ENCODE peak calls at places on chromosomes 4 and X, in four cellular contexts. U is breast epithelium, F is heart left ventricle, C is left ventricle myocardium inferior. X is an unnamed sample. For H3K27me3, the result is how much of the 10 kb centered on the place peaks cover.

GRCh38 chr4:125315571-125316390 is 1.0 kb downstream of the FAT4 start:
- DNase-seq in U (no peak), F (peak), C (peak), X (no peak)

GRCh38 chr4:147570616-147571015 is 46.6 kb upstream of the TMEM184C start:
- DNase-seq in U (no peak), F (no peak), C (no peak), X (no peak)

GRCh38 chr4:15395342-15395741 is 32.5 kb upstream of the C1QTNF7 start:
- DNase-seq in U (no peak), F (no peak), C (no peak), X (no peak)

GRCh38 chr4:12679217-12679616 is 804.9 kb downstream of the RAB28 start:
- DNase-seq in U (no peak), F (no peak), C (no peak), X (no peak)

GRCh38 chr4:164108971-164109370 is 614.5 kb downstream of the TMA16 start:
- DNase-seq in U (no peak), F (no peak), C (no peak), X (no peak)

GRCh38 chr4:124943145-124943889 is 230.8 kb upstream of the ANKRD50 start:
- DNase-seq in U (no peak), F (no peak), C (no peak), X (no peak)

GRCh38 chrX:150874448-150874847 is 24.0 kb downstream of the CD99L2 start:
- DNase-seq in U (no peak), F (no peak), C (no peak), X (no peak)

GRCh38 chr4:39067451-39067850 is 5.4 kb downstream of the KLHL5 start:
- DNase-seq in U (no peak), F (no peak), C (no peak), X (no peak)

GRCh38 chr4:163680390-163681098 is 186.1 kb downstream of the TMA16 start:
- DNase-seq in U (no peak), F (no peak), C (no peak), X (no peak)

GRCh38 chrX:68881911-68882310 is 53.1 kb downstream of the EFNB1 start:
- DNase-seq in U (no peak), F (no peak), C (no peak), X (no peak)

GRCh38 chr4:37904824-37905223 is 13.9 kb downstream of the TBC1D1 start:
- DNase-seq in U (no peak), F (no peak), C (no peak), X (no peak)

GRCh38 chr4:37902738-37903693 is 12.1 kb downstream of the TBC1D1 start:
- DNase-seq in U (no peak), F (no peak), C (no peak), X (no peak)

GRCh38 chr4:37908488-37909343 is 17.8 kb downstream of the TBC1D1 start:
- DNase-seq in U (no peak), F (no peak), C (no peak), X (no peak)

GRCh38 chr4:37903901-37904300 is 13.0 kb downstream of the TBC1D1 start:
- DNase-seq in U (no peak), F (no peak), C (no peak), X (no peak)

DNA sequence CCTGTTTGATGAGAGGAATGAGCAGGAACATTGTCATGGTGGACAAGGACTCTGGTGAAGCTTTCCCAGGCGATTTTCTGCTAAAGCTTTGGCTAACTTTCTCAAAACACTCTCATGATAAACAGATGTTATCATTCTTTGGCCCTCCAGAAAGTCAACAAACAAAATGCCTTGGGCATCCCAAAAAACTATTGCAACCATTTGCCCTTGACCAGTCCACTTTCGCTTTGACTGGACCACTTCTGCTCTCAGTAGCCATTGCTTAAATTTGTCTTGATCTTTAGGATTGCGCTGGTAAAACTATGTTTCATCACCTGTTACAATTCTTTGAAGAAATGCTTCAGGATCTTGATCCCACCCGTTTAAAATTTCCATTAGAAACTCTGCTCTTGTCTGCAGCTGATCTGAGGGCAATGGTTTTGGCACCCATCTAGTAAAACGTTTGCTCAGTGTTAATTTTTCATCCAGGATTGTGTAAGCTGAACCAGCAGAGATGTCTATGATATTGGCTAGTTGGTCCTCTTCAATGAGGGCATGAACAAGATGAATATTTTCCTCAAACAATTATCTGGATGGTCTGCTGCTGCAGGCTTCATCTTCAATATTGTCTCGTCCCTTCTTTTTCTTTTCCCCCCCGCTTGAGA is 14.8 kb downstream of the TBC1D1 start:
- DNase-seq in U (no peak), F (no peak), C (no peak), X (no peak)
- H3K27ac ChIP-seq in U (no peak), F (no peak), C (no peak), X (no peak)

GRCh38 chr4:154517591-154517990 is 26.0 kb upstream of the DCHS2 start:
- DNase-seq in U (no peak), F (no peak), C (no peak), X (no peak)

GRCh38 chr4:154516320-154516719 is 24.7 kb upstream of the DCHS2 start:
- DNase-seq in U (no peak), F (no peak), C (no peak), X (no peak)

GRCh38 chr4:154519214-154519613 is 27.6 kb upstream of the DCHS2 start:
- DNase-seq in U (no peak), F (no peak), C (no peak), X (no peak)
- H3K27me3 ChIP-seq in U (under half), F (under half), C (under half), X (under half)

GRCh38 chrX:128216364-128216763 is 164.2 kb upstream of the ACTRT1 start:
- DNase-seq in U (no peak), F (no peak), C (no peak), X (no peak)
- H3K27ac ChIP-seq in U (no peak), F (no peak), C (no peak), X (no peak)

GRCh38 chr4:2057382-2058065 is 1.6 kb upstream of the NAT8L start:
- DNase-seq in U (no peak), F (no peak), C (no peak), X (no peak)

GRCh38 chr4:2059034-2059725 is at the start of gene NAT8L:
- DNase-seq in U (no peak), F (peak), C (peak), X (no peak)

GRCh38 chr4:2059726-2060577 is 825 bp downstream of the NAT8L start:
- DNase-seq in U (no peak), F (peak), C (peak), X (no peak)

GRCh38 chr4:2060578-2061207 is 1.6 kb downstream of the NAT8L start:
- DNase-seq in U (no peak), F (peak), C (peak), X (no peak)

GRCh38 chr4:2058264-2059033 is 678 bp upstream of the NAT8L start:
- DNase-seq in U (no peak), F (peak), C (peak), X (no peak)
- H3K27me3 ChIP-seq in U (under half), F (under half), C (half or more), X (under half)

GRCh38 chrX:10795721-10796120 is 175.3 kb upstream of the MID1 start:
- DNase-seq in U (no peak), F (no peak), C (no peak), X (no peak)

GRCh38 chrX:10797493-10797892 is 177.1 kb upstream of the MID1 start:
- DNase-seq in U (no peak), F (no peak), C (no peak), X (no peak)

DNA sequence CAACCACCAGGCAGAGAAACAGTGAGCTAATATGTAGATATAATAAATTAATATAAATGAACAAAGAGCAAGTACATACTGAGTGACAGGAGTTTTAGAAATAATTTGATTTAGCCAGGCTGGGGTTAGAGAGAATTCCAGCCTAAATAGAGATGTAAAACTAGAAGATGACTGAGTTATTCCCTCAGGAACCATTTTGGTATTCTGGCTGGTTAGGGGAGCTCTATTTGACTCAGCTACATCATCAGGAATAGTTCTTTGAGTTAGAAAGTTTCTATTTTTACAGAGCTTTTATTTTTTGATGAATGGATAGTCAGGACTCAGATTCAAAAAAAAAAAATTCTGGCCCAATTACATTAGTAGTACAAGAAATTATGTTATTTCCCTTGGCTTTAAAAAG is 180.4 kb upstream of the MID1 start:
- DNase-seq in U (no peak), F (no peak), C (no peak), X (no peak)
- H3K27ac ChIP-seq in U (no peak), F (no peak), C (no peak), X (no peak)

GRCh38 chrX:12563121-12563520 is 228.1 kb upstream of the PRPS2 start:
- DNase-seq in U (no peak), F (no peak), C (no peak), X (no peak)
- H3K27me3 ChIP-seq in U (under half), F (under half), C (under half), X (under half)

DNA sequence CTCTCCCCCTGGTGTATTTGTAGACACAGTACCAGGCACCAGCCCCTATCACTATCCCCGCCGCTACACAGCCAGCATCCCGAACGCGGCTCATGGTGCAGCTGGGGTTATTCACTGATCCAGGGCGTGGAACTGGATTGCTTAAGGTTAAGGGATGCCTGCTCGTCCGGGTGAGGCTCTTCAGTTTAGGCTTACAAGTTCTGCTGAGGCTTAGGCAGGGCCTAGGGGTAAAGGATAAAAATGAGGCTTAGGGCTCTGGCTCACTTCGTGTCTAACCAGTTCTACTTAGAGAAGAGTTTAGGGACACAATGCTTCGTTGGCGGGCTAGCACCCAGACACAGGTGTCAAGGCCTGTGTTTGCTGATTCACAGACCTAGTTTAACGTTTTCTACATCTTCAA is 2.2 kb downstream of the ARMCX2 start:
- DNase-seq in U (no peak), F (no peak), C (no peak), X (no peak)
- H3K27ac ChIP-seq in U (no peak), F (no peak), C (no peak), X (no peak)